ENCODE peak calls at places on chromosomes 5 and 9, in nine cellular contexts. One of them, this sample, is unnamed.

GRCh38 chr5:138981606-138982005 is 106.5 kb upstream of the LRRTM2 start:
- DNase-seq in stimulated activated CD4-positive, alpha-beta T cell treated with anti-CD3 and anti-CD28 coated beads, Interleukin-15, amount 100 ng/mL, for 48 hours: no peak
- DNase-seq in NCI-H1092: no peak
- DNase-seq in kidney tubule cell: peak
- DNase-seq in right atrium auricular region: peak
- DNase-seq in left colon: no peak
- DNase-seq in RWPE1: no peak
- DNase-seq in NAMALWA: no peak
- DNase-seq in PC-3: peak
- DNase-seq in this sample: no peak

GRCh38 chr5:97009212-97009898 is 73.5 kb downstream of the LNPEP start:
- DNase-seq in stimulated activated CD4-positive, alpha-beta T cell treated with anti-CD3 and anti-CD28 coated beads, Interleukin-15, amount 100 ng/mL, for 48 hours: no peak
- DNase-seq in NCI-H1092: no peak
- DNase-seq in kidney tubule cell: no peak
- DNase-seq in right atrium auricular region: no peak
- DNase-seq in left colon: no peak
- DNase-seq in RWPE1: no peak
- DNase-seq in NAMALWA: peak
- DNase-seq in PC-3: no peak
- DNase-seq in this sample: no peak

GRCh38 chr9:112848316-112849151 is 42.1 kb downstream of the SLC46A2 start:
- DNase-seq in stimulated activated CD4-positive, alpha-beta T cell treated with anti-CD3 and anti-CD28 coated beads, Interleukin-15, amount 100 ng/mL, for 48 hours: no peak
- DNase-seq in NCI-H1092: no peak
- DNase-seq in kidney tubule cell: no peak
- DNase-seq in right atrium auricular region: no peak
- DNase-seq in left colon: no peak
- DNase-seq in RWPE1: no peak
- DNase-seq in NAMALWA: no peak
- DNase-seq in PC-3: no peak
- DNase-seq in this sample: no peak

GRCh38 chr5:136053336-136054121 is 24.7 kb downstream of the TGFBI start:
- DNase-seq in stimulated activated CD4-positive, alpha-beta T cell treated with anti-CD3 and anti-CD28 coated beads, Interleukin-15, amount 100 ng/mL, for 48 hours: no peak
- DNase-seq in NCI-H1092: no peak
- DNase-seq in kidney tubule cell: peak
- DNase-seq in right atrium auricular region: peak
- DNase-seq in left colon: peak
- DNase-seq in RWPE1: peak
- DNase-seq in NAMALWA: no peak
- DNase-seq in PC-3: peak
- DNase-seq in this sample: no peak

GRCh38 chr5:107388111-107388861 is 282.5 kb downstream of the EFNA5 start:
- DNase-seq in stimulated activated CD4-positive, alpha-beta T cell treated with anti-CD3 and anti-CD28 coated beads, Interleukin-15, amount 100 ng/mL, for 48 hours: no peak
- DNase-seq in NCI-H1092: no peak
- DNase-seq in kidney tubule cell: peak
- DNase-seq in right atrium auricular region: no peak
- DNase-seq in left colon: no peak
- DNase-seq in RWPE1: peak
- DNase-seq in NAMALWA: peak
- DNase-seq in PC-3: peak
- DNase-seq in this sample: no peak

GRCh38 chr9:137396808-137397367 is 26.1 kb downstream of the EXD3 start:
- DNase-seq in stimulated activated CD4-positive, alpha-beta T cell treated with anti-CD3 and anti-CD28 coated beads, Interleukin-15, amount 100 ng/mL, for 48 hours: no peak
- DNase-seq in NCI-H1092: no peak
- DNase-seq in kidney tubule cell: no peak
- DNase-seq in right atrium auricular region: no peak
- DNase-seq in left colon: no peak
- DNase-seq in RWPE1: no peak
- DNase-seq in NAMALWA: no peak
- DNase-seq in PC-3: no peak
- DNase-seq in this sample: no peak

GRCh38 chr5:111572561-111572960 is 60.2 kb upstream of the STARD4 start:
- DNase-seq in stimulated activated CD4-positive, alpha-beta T cell treated with anti-CD3 and anti-CD28 coated beads, Interleukin-15, amount 100 ng/mL, for 48 hours: no peak
- DNase-seq in NCI-H1092: no peak
- DNase-seq in kidney tubule cell: no peak
- DNase-seq in right atrium auricular region: no peak
- DNase-seq in left colon: no peak
- DNase-seq in RWPE1: no peak
- DNase-seq in NAMALWA: no peak
- DNase-seq in PC-3: no peak
- DNase-seq in this sample: no peak

GRCh38 chr9:115520626-115521025 is 402.7 kb upstream of the TNC start:
- DNase-seq in stimulated activated CD4-positive, alpha-beta T cell treated with anti-CD3 and anti-CD28 coated beads, Interleukin-15, amount 100 ng/mL, for 48 hours: no peak
- DNase-seq in NCI-H1092: no peak
- DNase-seq in kidney tubule cell: no peak
- DNase-seq in right atrium auricular region: no peak
- DNase-seq in left colon: no peak
- DNase-seq in RWPE1: no peak
- DNase-seq in NAMALWA: no peak
- DNase-seq in PC-3: no peak
- DNase-seq in this sample: no peak

GRCh38 chr5:95808686-95809413 is 13.7 kb downstream of the GLRX start:
- DNase-seq in stimulated activated CD4-positive, alpha-beta T cell treated with anti-CD3 and anti-CD28 coated beads, Interleukin-15, amount 100 ng/mL, for 48 hours: peak
- DNase-seq in NCI-H1092: no peak
- DNase-seq in kidney tubule cell: no peak
- DNase-seq in right atrium auricular region: peak
- DNase-seq in left colon: peak
- DNase-seq in RWPE1: no peak
- DNase-seq in NAMALWA: peak
- DNase-seq in PC-3: no peak
- DNase-seq in this sample: peak

GRCh38 chr9:3807601-3808000 is 281.8 kb upstream of the RFX3 start:
- DNase-seq in stimulated activated CD4-positive, alpha-beta T cell treated with anti-CD3 and anti-CD28 coated beads, Interleukin-15, amount 100 ng/mL, for 48 hours: no peak
- DNase-seq in NCI-H1092: no peak
- DNase-seq in kidney tubule cell: no peak
- DNase-seq in right atrium auricular region: no peak
- DNase-seq in left colon: no peak
- DNase-seq in RWPE1: no peak
- DNase-seq in NAMALWA: no peak
- DNase-seq in PC-3: no peak
- DNase-seq in this sample: no peak